ENCODE peak calls at places on chromosome 13, in six cellular contexts. V, K, Y, B, Q and S are unnamed samples.
A peak's percentile ranks its signal among the peaks of the same experiment; 100 is the strongest.

GRCh38 chr13:81480634-81481033 is 1139.7 kb upstream of the SPRY2 start:
- DNase-seq in V (no peak), K (no peak), Y (no peak), B (no peak), Q (no peak), S (no peak)

GRCh38 chr13:39815345-39816111 is 160.1 kb downstream of the COG6 start:
- DNase-seq in V (no peak), K (no peak), Y (no peak), B (no peak), Q (no peak), S (no peak)

GRCh38 chr13:33204130-33204927 is 81.2 kb downstream of the STARD13 start:
- DNase-seq in V (no peak), K (peak; percentile 50), Y (peak; percentile 96), B (peak; percentile 73), Q (peak; percentile 31), S (no peak)

GRCh38 chr13:112325941-112326645 is 50.1 kb upstream of the SPACA7 start:
- DNase-seq in V (no peak), K (peak; percentile 20), Y (peak; percentile 68), B (peak; percentile 38), Q (no peak), S (no peak)

GRCh38 chr13:68125087-68125480 is 894.9 kb upstream of the PCDH9 start:
- DNase-seq in V (no peak), K (no peak), Y (no peak), B (no peak), Q (no peak), S (no peak)

GRCh38 chr13:66532146-66532545 is 698.0 kb downstream of the PCDH9 start:
- DNase-seq in V (no peak), K (no peak), Y (no peak), B (no peak), Q (no peak), S (no peak)

GRCh38 chr13:78610381-78610883 is 7.1 kb upstream of the POU4F1 start:
- DNase-seq in V (no peak), K (no peak), Y (no peak), B (no peak), Q (no peak), S (no peak)

GRCh38 chr13:80924596-80924995 is 583.7 kb upstream of the SPRY2 start:
- DNase-seq in V (no peak), K (no peak), Y (no peak), B (no peak), Q (no peak), S (no peak)

GRCh38 chr13:102914629-102914935 is 68.8 kb downstream of the ERCC5 start:
- DNase-seq in V (no peak), K (no peak), Y (no peak), B (no peak), Q (no peak), S (no peak)

GRCh38 chr13:50129923-50130685 is 114.9 kb downstream of the KCNRG start:
- DNase-seq in V (peak; percentile 33), K (peak; percentile 48), Y (peak; percentile 70), B (peak; percentile 37), Q (no peak), S (peak; percentile 36)

GRCh38 chr13:94154362-94154761 is 325.1 kb downstream of the DCT start:
- DNase-seq in V (no peak), K (no peak), Y (no peak), B (no peak), Q (peak; percentile 40), S (peak; percentile 45)

GRCh38 chr13:114319441-114319871 is 5.2 kb downstream of the CHAMP1 start:
- DNase-seq in V (no peak), K (no peak), Y (no peak), B (no peak), Q (no peak), S (no peak)

GRCh38 chr13:32783067-32783466 is 196.8 kb downstream of the PDS5B start:
- DNase-seq in V (no peak), K (no peak), Y (no peak), B (no peak), Q (no peak), S (no peak)

GRCh38 chr13:18971576-18972219 is 209.9 kb downstream of the TUBA3C start:
- DNase-seq in V (no peak), K (no peak), Y (no peak), B (no peak), Q (no peak), S (no peak)

GRCh38 chr13:24112791-24113190 is 47.7 kb upstream of the SPATA13 start:
- DNase-seq in V (no peak), K (no peak), Y (no peak), B (no peak), Q (no peak), S (no peak)

GRCh38 chr13:35164324-35164932 is 222.4 kb downstream of the NBEA start:
- DNase-seq in V (peak; percentile 22), K (no peak), Y (no peak), B (no peak), Q (no peak), S (no peak)

GRCh38 chr13:95644611-95645052 is at the start of gene DZIP1:
- DNase-seq in V (no peak), K (peak; percentile 80), Y (peak; percentile 94), B (peak; percentile 81), Q (peak; percentile 41), S (peak; percentile 63)

GRCh38 chr13:51222510-51223283 is 499 bp downstream of the FAM124A start:
- DNase-seq in V (no peak), K (no peak), Y (no peak), B (no peak), Q (no peak), S (no peak)

GRCh38 chr13:90766503-90766902 is 581.0 kb upstream of the MIR17HG start:
- DNase-seq in V (no peak), K (no peak), Y (no peak), B (no peak), Q (no peak), S (no peak)

GRCh38 chr13:73872397-73872796 is 261.8 kb downstream of the KLF12 start:
- DNase-seq in V (no peak), K (no peak), Y (no peak), B (no peak), Q (no peak), S (no peak)

GRCh38 chr13:91572944-91573535 is 174.6 kb downstream of the GPC5 start:
- DNase-seq in V (no peak), K (no peak), Y (no peak), B (no peak), Q (no peak), S (no peak)

GRCh38 chr13:110648155-110648819 is 32.9 kb downstream of the NAXD start:
- DNase-seq in V (no peak), K (no peak), Y (peak; percentile 46), B (no peak), Q (no peak), S (no peak)
- H3K4me1 ChIP-seq in V (no peaks in the 10 kb centered on the region), K (peaks cover 4% of the 10 kb centered on the region), Y (no peaks in the 10 kb centered on the region), B (peaks cover 8% of the 10 kb centered on the region), Q (peaks cover 11% of the 10 kb centered on the region), S (peaks cover 19% of the 10 kb centered on the region)

DNA sequence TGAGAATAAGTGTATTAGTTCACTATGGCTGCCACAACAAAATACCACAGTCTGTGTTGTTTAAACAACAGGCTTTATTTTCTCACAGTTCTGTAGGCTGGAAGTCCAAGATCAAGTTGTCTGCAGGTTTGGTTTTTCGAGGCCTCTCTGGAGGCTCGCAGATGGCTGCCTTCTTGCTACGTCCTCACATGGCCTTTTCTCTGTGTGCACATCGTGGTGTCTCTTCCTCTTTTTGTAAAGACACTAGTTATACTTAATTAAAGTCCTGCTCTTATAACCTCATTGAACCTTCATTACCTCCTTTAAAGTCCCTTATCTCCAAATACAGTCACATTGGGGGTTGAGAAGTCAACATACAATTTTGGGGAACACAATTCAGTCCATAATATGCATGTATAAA is 10.6 kb downstream of the CSNK1A1L start:
- DNase-seq in V (no peak), K (no peak), Y (no peak), B (no peak), Q (no peak), S (no peak)
- H3K4me1 ChIP-seq in V (no peaks in the 10 kb centered on the region), K (no peaks in the 10 kb centered on the region), Y (no peaks in the 10 kb centered on the region), B (no peaks in the 10 kb centered on the region), Q (no peaks in the 10 kb centered on the region), S (no peaks in the 10 kb centered on the region)

GRCh38 chr13:105278797-105279425 is 1256.6 kb downstream of the EFNB2 start:
- DNase-seq in V (no peak), K (no peak), Y (no peak), B (no peak), Q (no peak), S (no peak)
- H3K4me1 ChIP-seq in V (no peaks in the 10 kb centered on the region), K (no peaks in the 10 kb centered on the region), Y (no peaks in the 10 kb centered on the region), B (no peaks in the 10 kb centered on the region), Q (no peaks in the 10 kb centered on the region), S (no peaks in the 10 kb centered on the region)

GRCh38 chr13:110248449-110249143 is 58.4 kb downstream of the COL4A1 start:
- DNase-seq in V (no peak), K (no peak), Y (no peak), B (no peak), Q (no peak), S (peak; percentile 36)
- H3K4me1 ChIP-seq in V (no peaks in the 10 kb centered on the region), K (peaks cover 74% of the 10 kb centered on the region), Y (no peaks in the 10 kb centered on the region), B (peaks cover 84% of the 10 kb centered on the region), Q (no peaks in the 10 kb centered on the region), S (no peaks in the 10 kb centered on the region)

GRCh38 chr13:43129511-43130130 is 106.2 kb downstream of the DNAJC15 start:
- DNase-seq in V (no peak), K (no peak), Y (no peak), B (no peak), Q (no peak), S (no peak)

GRCh38 chr13:43127103-43127817 is 103.9 kb downstream of the DNAJC15 start:
- DNase-seq in V (no peak), K (peak; percentile 16), Y (no peak), B (no peak), Q (no peak), S (no peak)

GRCh38 chr13:43129021-43129420 is 105.6 kb downstream of the DNAJC15 start:
- DNase-seq in V (no peak), K (no peak), Y (no peak), B (no peak), Q (no peak), S (no peak)

GRCh38 chr13:43127827-43128226 is 104.4 kb downstream of the DNAJC15 start:
- DNase-seq in V (no peak), K (no peak), Y (no peak), B (no peak), Q (no peak), S (no peak)

DNA sequence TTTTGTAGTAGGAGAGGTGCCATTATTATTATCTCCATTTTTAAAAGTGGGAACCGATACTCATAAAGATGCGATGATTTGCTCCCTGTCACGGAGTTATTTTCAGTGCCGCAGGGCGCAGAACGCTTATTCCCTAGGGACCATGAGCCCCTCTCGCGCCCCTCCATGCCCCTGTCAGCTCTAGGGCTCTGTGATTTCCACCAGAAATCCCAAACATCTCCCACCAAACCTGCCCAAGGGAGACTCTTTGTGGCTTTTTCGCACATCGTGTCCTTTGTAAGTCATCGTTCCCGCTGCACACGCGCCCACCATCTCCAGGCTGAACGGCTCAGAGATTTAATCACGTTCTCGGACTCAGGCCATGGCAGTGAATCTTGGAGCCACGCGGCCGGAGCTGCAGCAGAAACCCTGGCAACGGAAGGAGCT is 105.1 kb downstream of the DNAJC15 start:
- DNase-seq in V (no peak), K (peak; percentile 24), Y (peak; percentile 68), B (no peak), Q (no peak), S (no peak)
- H3K4me1 ChIP-seq in V (no peaks in the 10 kb centered on the region), K (peaks cover 9% of the 10 kb centered on the region), Y (no peaks in the 10 kb centered on the region), B (peaks cover 20% of the 10 kb centered on the region), Q (no peaks in the 10 kb centered on the region), S (no peaks in the 10 kb centered on the region)

GRCh38 chr13:30319130-30319529 is 11.8 kb upstream of the KATNAL1 start:
- DNase-seq in V (no peak), K (no peak), Y (no peak), B (no peak), Q (no peak), S (no peak)
- H3K4me1 ChIP-seq in V (no peaks in the 10 kb centered on the region), K (peaks cover 4% of the 10 kb centered on the region), Y (no peaks in the 10 kb centered on the region), B (peaks cover 50% of the 10 kb centered on the region), Q (no peaks in the 10 kb centered on the region), S (peaks cover 18% of the 10 kb centered on the region)